ENCODE peak calls at places on chromosomes 1 and 21, in nine cellular contexts. H is CD8-positive, alpha-beta memory T cell; J is pancreas; W is upper lobe of right lung; O is RWPE2; D is right lobe of liver; X is spleen; V is endodermal cell; N is lower lobe of right lung. T is an unnamed sample. For H3K4me1, the result is how much of the 10 kb centered on the place peaks cover.

GRCh38 chr21:35635261-35635660 is 425.1 kb downstream of the SETD4 start:
- DNase-seq in H (no peak), J (no peak), W (no peak), O (no peak), D (no peak), X (no peak), V (no peak), N (no peak), T (no peak)

GRCh38 chr1:30760596-30761311 is 3.2 kb upstream of the LAPTM5 start:
- DNase-seq in H (no peak), J (no peak), W (no peak), O (no peak), D (no peak), X (peak), V (no peak), N (no peak), T (no peak)

GRCh38 chr1:59229138-59229537 is 67.8 kb upstream of the FGGY start:
- DNase-seq in H (no peak), J (no peak), W (no peak), O (no peak), D (no peak), X (no peak), V (no peak), N (no peak), T (no peak)

GRCh38 chr21:42847726-42848125 is 31.6 kb downstream of the WDR4 start:
- DNase-seq in H (no peak), J (no peak), W (peak), O (peak), D (no peak), X (peak), V (peak), N (peak), T (peak)

GRCh38 chr1:5430136-5430535 is 562.1 kb downstream of the NPHP4 start:
- DNase-seq in H (no peak), J (no peak), W (no peak), O (no peak), D (no peak), X (no peak), V (no peak), N (no peak), T (no peak)

GRCh38 chr1:116497660-116498059 is 73.2 kb downstream of the CD58 start:
- DNase-seq in H (no peak), J (no peak), W (no peak), O (no peak), D (no peak), X (no peak), V (no peak), N (no peak), T (no peak)

GRCh38 chr1:229153955-229154548 is 116.9 kb upstream of the RAB4A start:
- DNase-seq in H (no peak), J (no peak), W (no peak), O (no peak), D (no peak), X (no peak), V (no peak), N (no peak), T (no peak)

GRCh38 chr1:24683713-24684162 is 40.6 kb downstream of the SRRM1 start:
- DNase-seq in H (no peak), J (no peak), W (no peak), O (peak), D (no peak), X (peak), V (no peak), N (no peak), T (peak)

GRCh38 chr1:45543599-45544417 is 6.8 kb upstream of the AKR1A1 start:
- DNase-seq in H (peak), J (peak), W (peak), O (no peak), D (peak), X (peak), V (no peak), N (peak), T (peak)

GRCh38 chr1:100415217-100415778 is 63.0 kb downstream of the CDC14A start:
- DNase-seq in H (no peak), J (no peak), W (no peak), O (no peak), D (no peak), X (no peak), V (no peak), N (no peak), T (no peak)

GRCh38 chr1:209761021-209761635 is 5.3 kb downstream of the TRAF3IP3 start:
- DNase-seq in H (no peak), J (no peak), W (no peak), O (no peak), D (no peak), X (no peak), V (no peak), N (no peak), T (no peak)

GRCh38 chr1:34885405-34886247 is 26.1 kb upstream of the SMIM12 start:
- DNase-seq in H (no peak), J (no peak), W (peak), O (no peak), D (no peak), X (no peak), V (peak), N (peak), T (peak)

GRCh38 chr1:234214129-234214910 is 158.9 kb upstream of the COA6 start:
- DNase-seq in H (no peak), J (peak), W (peak), O (no peak), D (peak), X (peak), V (peak), N (peak), T (peak)

GRCh38 chr1:192703283-192704206 is 67.6 kb downstream of the RGS13 start:
- DNase-seq in H (no peak), J (no peak), W (no peak), O (no peak), D (no peak), X (no peak), V (no peak), N (no peak), T (no peak)

GRCh38 chr1:204011426-204011825 is 61.5 kb upstream of the SOX13 start:
- DNase-seq in H (no peak), J (no peak), W (no peak), O (no peak), D (no peak), X (no peak), V (no peak), N (no peak), T (no peak)

GRCh38 chr1:151399890-151400235 is 490 bp downstream of the PSMB4 start:
- DNase-seq in H (no peak), J (no peak), W (no peak), O (no peak), D (no peak), X (no peak), V (peak), N (no peak), T (peak)

GRCh38 chr1:231828182-231828920 is 201.8 kb downstream of the DISC1 start:
- DNase-seq in H (no peak), J (no peak), W (no peak), O (no peak), D (no peak), X (no peak), V (no peak), N (no peak), T (peak)

GRCh38 chr1:245155186-245156040 is 628 bp downstream of the KIF26B start:
- DNase-seq in H (no peak), J (no peak), W (no peak), O (no peak), D (no peak), X (no peak), V (peak), N (no peak), T (peak)

GRCh38 chr1:210438928-210439841 is 110.5 kb downstream of the HHAT start:
- DNase-seq in H (no peak), J (no peak), W (no peak), O (no peak), D (no peak), X (no peak), V (no peak), N (no peak), T (no peak)

GRCh38 chr1:41357451-41358151 is 3.6 kb upstream of the FOXO6 start:
- DNase-seq in H (no peak), J (no peak), W (peak), O (no peak), D (no peak), X (peak), V (peak), N (no peak), T (peak)

GRCh38 chr1:115258302-115258866 is 79.7 kb downstream of the NGF start:
- DNase-seq in H (no peak), J (no peak), W (no peak), O (no peak), D (no peak), X (no peak), V (no peak), N (no peak), T (no peak)

GRCh38 chr1:178871551-178872320 is 859 bp upstream of the ANGPTL1 start:
- DNase-seq in H (no peak), J (no peak), W (no peak), O (no peak), D (no peak), X (no peak), V (no peak), N (no peak), T (no peak)

GRCh38 chr1:68221971-68222355 is 10.4 kb downstream of the WLS start:
- DNase-seq in H (no peak), J (no peak), W (no peak), O (no peak), D (no peak), X (no peak), V (no peak), N (no peak), T (no peak)

GRCh38 chr1:27536004-27536757 is 46.2 kb upstream of the WASF2 start:
- DNase-seq in H (no peak), J (no peak), W (no peak), O (no peak), D (no peak), X (no peak), V (no peak), N (no peak), T (no peak)
- H3K4me1 ChIP-seq in H (under half), J (under half), W (under half), O (under half), D (under half), X (under half), V (under half), N (under half), T (under half)

GRCh38 chr1:6557597-6557996 is 2.5 kb downstream of the TAS1R1 start:
- DNase-seq in H (no peak), J (no peak), W (no peak), O (no peak), D (no peak), X (no peak), V (no peak), N (no peak), T (no peak)

GRCh38 chr1:6560267-6560666 is 5.2 kb downstream of the TAS1R1 start:
- DNase-seq in H (no peak), J (no peak), W (no peak), O (no peak), D (no peak), X (no peak), V (no peak), N (no peak), T (no peak)

GRCh38 chr1:6554907-6555778 is at the start of gene TAS1R1:
- DNase-seq in H (no peak), J (no peak), W (peak), O (no peak), D (no peak), X (peak), V (peak), N (peak), T (peak)

DNA sequence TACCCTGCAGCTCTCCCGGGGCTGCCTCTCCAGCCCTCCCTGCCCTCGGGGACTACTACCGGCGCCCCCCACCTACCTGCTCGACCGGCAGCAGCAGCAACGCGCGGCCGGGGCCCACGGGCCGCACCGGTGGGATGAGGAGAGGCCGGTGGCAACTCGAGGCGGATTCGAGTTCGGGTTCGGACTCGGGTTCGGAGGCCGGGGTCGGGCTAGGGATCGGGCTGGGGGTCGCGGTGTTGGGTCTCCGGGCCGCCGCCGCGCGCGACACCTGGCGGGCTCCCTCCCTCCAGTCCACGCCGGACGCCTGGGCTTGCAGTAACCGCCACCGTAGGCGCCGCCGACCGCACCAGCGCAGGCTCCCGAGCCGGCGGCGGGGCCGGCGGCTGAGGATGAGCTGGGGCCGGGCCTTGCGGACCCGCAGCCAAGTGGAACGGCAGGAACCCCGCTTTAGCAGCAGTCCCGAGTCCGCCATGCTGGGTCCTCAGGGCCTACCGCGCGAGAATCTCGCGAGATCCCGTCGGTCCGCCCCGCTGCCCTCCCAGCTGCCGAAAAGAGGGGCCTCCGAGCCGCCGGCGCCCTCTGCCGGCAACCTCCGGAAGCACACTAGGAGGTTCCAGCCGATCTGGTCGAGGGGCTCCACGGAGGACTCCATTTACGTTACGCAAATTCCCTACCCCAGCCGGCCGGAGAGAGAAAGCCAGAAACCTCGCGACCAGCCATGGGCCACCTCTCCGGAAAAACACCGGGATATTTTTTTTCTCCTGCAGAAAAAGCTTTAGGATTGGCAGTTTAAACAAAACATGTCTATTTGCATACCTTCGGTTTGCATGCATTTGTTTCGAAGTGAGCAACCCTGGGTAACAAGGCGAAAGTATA is at the start of gene NOL9:
- DNase-seq in H (peak), J (peak), W (peak), O (peak), D (peak), X (peak), V (peak), N (peak), T (peak)
- H3K27ac ChIP-seq in H (peak), J (peak), W (peak), O (peak), D (peak), X (peak), V (peak), N (peak), T (peak)

GRCh38 chr1:111592389-111593361 is 26.9 kb upstream of the RAP1A start:
- DNase-seq in H (peak), J (peak), W (peak), O (peak), D (peak), X (peak), V (peak), N (peak), T (peak)
- H3K4me3 ChIP-seq in H (peak), J (no peak), W (no peak), O (no peak), D (no peak), X (no peak), V (no peak), N (no peak), T (no peak)

GRCh38 chr1:27589841-27590426 is 14.0 kb downstream of the AHDC1 start:
- DNase-seq in H (no peak), J (no peak), W (no peak), O (no peak), D (no peak), X (no peak), V (peak), N (peak), T (peak)
- H3K4me1 ChIP-seq in H (under half), J (under half), W (under half), O (under half), D (under half), X (under half), V (under half), N (half or more), T (half or more)

GRCh38 chr1:8551613-8552093 is 233.7 kb downstream of the SLC45A1 start:
- DNase-seq in H (no peak), J (peak), W (no peak), O (no peak), D (no peak), X (no peak), V (no peak), N (no peak), T (no peak)

GRCh38 chr1:8551057-8551456 is 233.1 kb downstream of the SLC45A1 start:
- DNase-seq in H (no peak), J (no peak), W (no peak), O (no peak), D (no peak), X (no peak), V (no peak), N (no peak), T (no peak)

GRCh38 chr1:8552820-8553397 is 235.0 kb downstream of the SLC45A1 start:
- DNase-seq in H (no peak), J (no peak), W (no peak), O (no peak), D (no peak), X (no peak), V (no peak), N (no peak), T (no peak)

GRCh38 chr1:8554956-8555534 is 237.1 kb downstream of the SLC45A1 start:
- DNase-seq in H (no peak), J (peak), W (no peak), O (no peak), D (no peak), X (no peak), V (no peak), N (no peak), T (peak)

DNA sequence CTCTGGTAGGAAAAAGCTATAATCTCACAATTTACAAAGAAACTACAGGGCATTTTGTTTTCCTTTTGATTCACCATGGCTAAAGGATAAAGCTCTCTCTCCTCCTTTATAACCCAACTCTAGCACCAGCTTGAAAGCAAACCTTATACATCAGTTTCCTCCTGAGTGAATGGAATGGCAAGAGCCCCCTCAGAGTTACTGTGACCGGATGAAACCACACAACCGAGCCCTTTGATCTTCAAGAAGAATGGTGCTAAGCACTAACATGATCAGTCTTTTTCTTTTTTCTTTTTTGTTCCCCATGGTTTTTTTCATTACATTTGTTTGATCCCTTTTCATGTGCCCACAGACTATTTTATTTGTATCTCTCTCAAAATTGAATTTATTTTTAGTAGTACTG is 234.2 kb downstream of the SLC45A1 start:
- DNase-seq in H (no peak), J (no peak), W (no peak), O (no peak), D (no peak), X (no peak), V (no peak), N (no peak), T (no peak)
- H3K27ac ChIP-seq in H (no peak), J (peak), W (no peak), O (no peak), D (peak), X (no peak), V (peak), N (no peak), T (peak)

GRCh38 chr1:8874230-8875201 is 4.0 kb downstream of the ENO1 start:
- DNase-seq in H (no peak), J (no peak), W (no peak), O (no peak), D (no peak), X (no peak), V (no peak), N (no peak), T (no peak)

GRCh38 chr1:8876099-8876496 is 2.4 kb downstream of the ENO1 start:
- DNase-seq in H (no peak), J (no peak), W (no peak), O (no peak), D (no peak), X (no peak), V (no peak), N (no peak), T (no peak)

GRCh38 chr1:8873001-8873400 is 5.5 kb downstream of the ENO1 start:
- DNase-seq in H (no peak), J (no peak), W (no peak), O (no peak), D (no peak), X (no peak), V (peak), N (no peak), T (no peak)

GRCh38 chr1:8873506-8874229 is 4.8 kb downstream of the ENO1 start:
- DNase-seq in H (peak), J (peak), W (peak), O (peak), D (peak), X (peak), V (peak), N (peak), T (peak)

GRCh38 chr1:8875216-8875861 is 3.1 kb downstream of the ENO1 start:
- DNase-seq in H (no peak), J (no peak), W (no peak), O (no peak), D (no peak), X (no peak), V (no peak), N (no peak), T (peak)
- H3K4me3 ChIP-seq in H (peak), J (no peak), W (peak), O (peak), D (no peak), X (peak), V (peak), N (peak), T (no peak)

DNA sequence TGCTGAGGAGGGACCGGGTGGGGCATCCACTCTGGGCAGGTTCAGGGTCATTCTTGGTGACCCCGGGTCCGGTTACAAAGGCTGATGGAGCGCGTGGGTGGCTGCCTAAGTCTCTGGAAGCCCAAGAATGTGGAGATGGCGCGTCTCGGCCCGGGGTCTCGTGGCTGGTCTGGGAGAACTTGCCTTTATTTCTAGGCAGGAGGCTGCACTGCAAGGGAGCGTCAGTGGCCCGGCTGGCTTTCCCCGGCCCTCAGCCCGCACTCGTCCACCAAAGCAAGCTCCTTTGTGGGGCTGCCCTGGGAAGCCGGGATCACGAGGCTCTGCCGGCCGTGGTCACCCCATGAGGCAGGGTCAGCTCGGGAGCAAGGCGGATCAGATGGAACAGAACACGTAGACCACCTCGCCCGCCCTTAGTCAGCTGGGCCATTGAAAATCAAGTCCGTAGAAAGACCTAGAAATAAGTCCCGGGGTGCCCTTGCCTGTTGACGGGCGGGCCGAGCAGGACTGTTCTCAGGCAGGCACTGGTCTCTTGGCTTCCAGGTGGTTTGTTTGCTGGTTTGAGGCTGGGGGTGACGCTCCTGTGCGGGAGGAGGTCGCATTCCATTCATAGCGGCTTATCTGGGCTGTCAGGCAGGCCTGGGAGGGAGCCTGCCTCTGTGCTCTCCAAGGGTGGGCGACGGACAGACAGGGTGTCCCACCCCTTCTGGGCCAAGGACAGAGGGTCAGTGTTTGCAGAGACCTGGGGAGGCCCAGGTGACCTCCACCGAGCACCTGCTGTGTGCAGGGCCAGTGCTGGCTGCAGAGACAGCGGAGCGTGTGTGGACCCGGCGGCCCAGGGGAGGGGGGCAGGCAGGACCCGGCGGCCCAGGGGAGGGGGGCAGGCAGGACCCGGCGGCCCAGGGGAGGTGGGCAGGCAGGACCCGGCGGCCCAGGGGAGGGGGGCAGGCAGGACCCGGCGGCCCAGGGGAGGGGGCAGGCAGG is 25.8 kb downstream of the COL18A1 start:
- DNase-seq in H (no peak), J (peak), W (no peak), O (no peak), D (no peak), X (no peak), V (peak), N (no peak), T (peak)
- H3K4me1 ChIP-seq in H (under half), J (under half), W (under half), O (under half), D (under half), X (under half), V (under half), N (under half), T (under half)

T was measured in adrenal gland.